ENCODE peak calls at places on chromosomes 4 and X, in five cellular contexts. G is GM23248, H is PC-3, P is neural progenitor cell, J is MM.1S. O is an unnamed sample.

GRCh38 chr4:94256833-94257232 is 49.2 kb downstream of the SMARCAD1 start:
- DNase-seq in P (no peak), J (peak; percentile 17), H (peak; percentile 30), G (peak; percentile 28), O (no peak)

GRCh38 chrX:82230013-82230412 is 1028.1 kb downstream of the SH3BGRL start:
- DNase-seq in J (no peak), G (no peak), P (no peak), H (no peak), O (no peak)

GRCh38 chrX:19746919-19747671 is 140.3 kb downstream of the SH3KBP1 start:
- DNase-seq in P (peak; percentile 18), G (no peak), H (no peak), J (no peak), O (peak; percentile 26)

GRCh38 chr4:101019313-101019712 is 328.0 kb downstream of the PPP3CA start:
- DNase-seq in G (no peak), J (no peak), H (no peak), P (no peak), O (no peak)

GRCh38 chr4:95092762-95093161 is 335.0 kb downstream of the BMPR1B start:
- DNase-seq in H (peak; percentile 57), J (peak; percentile 69), G (peak; percentile 2), P (no peak), O (no peak)

GRCh38 chr4:174394915-174395314 is 111.2 kb downstream of the CEP44 start:
- DNase-seq in G (peak; percentile 73), J (no peak), P (no peak), H (peak; percentile 67), O (no peak)

GRCh38 chr4:6854098-6854744 is 55.4 kb upstream of the TBC1D14 start:
- DNase-seq in H (no peak), P (no peak), G (no peak), J (no peak), O (no peak)

GRCh38 chrX:21972721-21973120 is 32.2 kb downstream of the SMS start:
- DNase-seq in P (no peak), J (no peak), G (peak; percentile 79), H (peak; percentile 10), O (peak; percentile 27)

GRCh38 chr4:81165853-81166430 is 49.1 kb downstream of the PRKG2 start:
- DNase-seq in P (no peak), G (peak; percentile 76), J (no peak), H (no peak), O (no peak)

GRCh38 chrX:37993857-37994619 is 12.3 kb upstream of the SYTL5 start:
- DNase-seq in P (peak; percentile 70), J (peak; percentile 95), G (no peak), H (peak; percentile 33), O (peak; percentile 97)

GRCh38 chrX:78119521-78120227 is 15.6 kb downstream of the PGK1 start:
- DNase-seq in G (no peak), H (peak; percentile 38), P (no peak), J (no peak), O (peak; percentile 27)

GRCh38 chrX:138710866-138711331 is 618 bp downstream of the FGF13 start:
- DNase-seq in H (no peak), J (no peak), G (peak; percentile 39), P (peak; percentile 57), O (peak; percentile 28)

GRCh38 chr4:8818063-8818881 is 53.4 kb downstream of the HMX1 start:
- DNase-seq in P (peak; percentile 13), H (no peak), J (no peak), G (no peak), O (no peak)

GRCh38 chrX:68186552-68187262 is 246.6 kb downstream of the OPHN1 start:
- DNase-seq in J (no peak), H (peak; percentile 69), P (no peak), G (peak; percentile 30), O (no peak)

GRCh38 chr4:40916880-40917279 is 167.1 kb downstream of the NSUN7 start:
- DNase-seq in H (peak; percentile 23), J (peak; percentile 33), P (peak; percentile 44), G (peak; percentile 57), O (peak; percentile 79)

GRCh38 chr4:148664636-148665035 is 222.4 kb upstream of the NR3C2 start:
- DNase-seq in G (no peak), J (no peak), P (no peak), H (no peak), O (no peak)

GRCh38 chr4:108651068-108651794 is 832 bp downstream of the OSTC start:
- DNase-seq in P (peak; percentile 27), H (peak; percentile 29), G (peak; percentile 93), J (peak; percentile 48), O (peak; percentile 13)

GRCh38 chrX:73916931-73917657 is 354.1 kb downstream of the CHIC1 start:
- DNase-seq in J (no peak), H (peak; percentile 83), P (peak; percentile 62), G (peak; percentile 82), O (peak; percentile 69)

GRCh38 chr4:153809307-153809706 is 20.4 kb upstream of the SFRP2 start:
- DNase-seq in J (peak; percentile 18), P (no peak), G (no peak), H (no peak), O (no peak)

GRCh38 chr4:33421887-33422286 is 2701.7 kb downstream of the PCDH7 start:
- DNase-seq in G (no peak), P (no peak), H (no peak), J (no peak), O (no peak)

GRCh38 chr4:6035786-6036185 is 17.6 kb upstream of the C4orf50 start:
- DNase-seq in P (peak; percentile 15), J (no peak), H (no peak), G (no peak), O (no peak)

GRCh38 chrX:123859409-123859827 is 435 bp upstream of the XIAP start:
- DNase-seq in H (peak; percentile 72), J (no peak), G (no peak), P (no peak), O (peak; percentile 86)

GRCh38 chr4:56261027-56261426 is 126.3 kb downstream of the AASDH start:
- DNase-seq in G (no peak), J (no peak), P (no peak), H (no peak), O (no peak)

GRCh38 chr4:98026362-98026761 is 116.9 kb downstream of the STPG2 start:
- DNase-seq in J (no peak), P (no peak), H (no peak), G (no peak), O (no peak)

GRCh38 chr4:100828986-100829685 is 311.3 kb upstream of the EMCN start:
- DNase-seq in P (no peak), H (peak; percentile 70), J (no peak), G (peak; percentile 37), O (no peak)

GRCh38 chr4:153651041-153651960 is 32.8 kb upstream of the TLR2 start:
- DNase-seq in H (peak; percentile 28), J (no peak), G (peak; percentile 59), P (no peak), O (no peak)

GRCh38 chrX:65985922-65986588 is 53.8 kb downstream of the VSIG4 start:
- DNase-seq in P (peak; percentile 78), J (peak; percentile 76), G (peak; percentile 67), H (peak; percentile 80), O (peak; percentile 82)

GRCh38 chr4:6331018-6331417 is 61.4 kb downstream of the WFS1 start:
- DNase-seq in J (peak; percentile 47), G (peak; percentile 43), H (peak; percentile 47), P (no peak), O (peak; percentile 73)

GRCh38 chr4:30770049-30770549 is 49.9 kb downstream of the PCDH7 start:
- DNase-seq in H (peak; percentile 73), J (no peak), G (no peak), P (no peak), O (no peak)

GRCh38 chr4:182555997-182556418 is 312.8 kb downstream of the TENM3 start:
- DNase-seq in P (peak; percentile 75), H (no peak), J (no peak), G (peak; percentile 50), O (peak; percentile 86)

GRCh38 chr4:106541253-106541652 is 172.7 kb upstream of the GIMD1 start:
- DNase-seq in J (no peak), P (no peak), H (peak; percentile 55), G (peak; percentile 81), O (no peak)

GRCh38 chrX:16826207-16826606 is 39.9 kb downstream of the TXLNG start:
- DNase-seq in P (peak; percentile 36), J (peak; percentile 39), G (peak; percentile 57), H (peak; percentile 54), O (no peak)

DNA sequence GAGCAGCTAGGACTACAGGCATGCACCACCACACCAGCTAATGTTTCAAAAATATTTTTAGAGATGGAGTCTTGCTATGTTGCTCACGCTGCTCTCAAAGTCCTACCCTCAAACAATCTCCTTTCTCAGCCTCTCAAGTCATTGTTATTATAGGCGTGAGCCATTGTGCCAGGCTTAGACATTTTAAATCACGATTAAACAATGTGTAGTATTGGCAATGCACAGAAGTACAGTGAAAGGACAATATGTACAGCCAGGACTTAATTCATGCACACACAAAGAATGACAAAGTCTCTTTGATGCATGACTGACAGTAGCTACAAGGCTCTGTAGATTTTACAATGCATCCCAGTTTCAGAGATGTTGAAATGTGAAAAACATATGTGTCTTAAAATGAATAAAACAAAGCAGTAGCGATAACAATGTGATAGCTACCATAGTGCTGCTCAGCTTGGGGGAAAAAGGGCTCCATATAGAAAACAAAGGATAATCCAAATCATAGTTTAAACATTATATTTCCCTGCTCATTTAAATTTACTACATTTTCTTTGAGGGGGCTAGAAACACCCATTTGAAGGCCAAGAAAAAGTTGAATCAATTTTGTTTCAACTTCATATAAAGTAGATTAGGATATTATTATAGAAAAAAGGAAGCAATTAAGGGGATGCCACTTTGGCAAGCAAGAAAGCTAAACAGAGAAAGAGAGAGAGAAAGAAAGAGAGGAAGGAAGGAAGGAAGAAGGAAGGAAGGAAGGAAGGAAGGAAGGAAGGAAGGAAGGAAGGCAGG is 272.4 kb upstream of the SMIM31 start:
- DNase-seq in J (no peak), G (no peak), H (no peak), P (no peak), O (no peak)
- H3F3A ChIP-seq in J (no peaks in the 10 kb centered on the region), G (no peaks in the 10 kb centered on the region), H (no peaks in the 10 kb centered on the region), P (no peaks in the 10 kb centered on the region), O (no peaks in the 10 kb centered on the region)

GRCh38 chr4:1690698-1691097 is 6.6 kb upstream of the FAM53A start:
- DNase-seq in J (no peak), H (no peak), G (no peak), P (no peak), O (no peak)
- H3F3A ChIP-seq in J (peaks cover 16% of the 10 kb centered on the region), H (no peaks in the 10 kb centered on the region), G (peaks cover 17% of the 10 kb centered on the region), P (peaks cover 39% of the 10 kb centered on the region), O (no peaks in the 10 kb centered on the region)

DNA sequence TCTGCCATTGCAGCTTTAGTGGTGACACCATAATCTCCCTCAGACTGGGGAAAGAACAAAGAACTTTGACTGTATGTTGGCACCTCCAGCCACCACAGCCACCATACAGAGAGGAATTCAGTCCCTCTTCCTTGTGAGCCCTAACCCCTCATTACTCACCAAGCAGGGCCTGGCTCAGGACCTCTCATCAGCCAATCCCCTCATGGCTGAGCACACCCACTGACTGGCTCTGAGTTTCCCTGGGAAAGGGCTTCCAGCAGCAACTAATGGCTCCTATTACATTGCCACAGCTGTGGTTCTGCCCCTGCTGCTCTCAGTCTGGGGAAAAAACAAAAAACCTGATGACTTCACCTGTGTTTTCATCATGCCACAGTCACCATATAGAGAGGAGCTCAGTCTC is 1482.6 kb downstream of the FAM133A start:
- DNase-seq in G (no peak), P (peak; percentile 12), J (no peak), H (no peak), O (no peak)
- H3F3A ChIP-seq in G (no peaks in the 10 kb centered on the region), P (no peaks in the 10 kb centered on the region), J (no peaks in the 10 kb centered on the region), H (no peaks in the 10 kb centered on the region), O (no peaks in the 10 kb centered on the region)

DNA sequence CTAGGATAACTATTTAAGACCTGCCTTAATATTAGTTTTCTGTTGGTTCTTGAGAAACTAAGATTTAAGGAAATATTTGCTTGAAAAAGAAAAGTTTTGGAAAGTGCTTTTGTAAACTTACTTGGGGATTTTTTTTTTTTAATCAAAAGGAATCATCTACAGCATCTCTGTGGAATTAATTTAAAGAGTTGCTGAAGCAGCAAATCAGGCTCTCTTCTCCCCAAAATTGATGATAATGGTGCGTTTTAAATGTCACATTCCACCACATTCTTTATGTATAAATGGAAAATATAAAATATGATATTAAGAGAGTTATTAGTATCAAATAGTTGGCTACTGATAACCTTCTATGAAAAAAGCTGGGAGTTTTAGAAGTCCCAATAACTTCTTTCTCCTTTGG is 4.2 kb downstream of the KLF3 start:
- DNase-seq in H (no peak), G (no peak), J (no peak), P (no peak), O (no peak)
- H3F3A ChIP-seq in H (no peaks in the 10 kb centered on the region), G (peaks cover 34% of the 10 kb centered on the region), J (peaks cover 44% of the 10 kb centered on the region), P (peaks cover 58% of the 10 kb centered on the region), O (peaks cover 3% of the 10 kb centered on the region)